ENCODE peak calls at places on chromosomes 5 and 9, in eight cellular contexts. Q is PC-3, V is HepG2, F is HCT116, W is GM23338, M is K562, P is GM23248, R is OCI-LY7. O is an unnamed sample.

GRCh38 chr5:96483878-96484277 is 50.8 kb upstream of the PCSK1 start:
- DNase-seq in Q (peak), V (peak), F (peak), W (peak), M (peak), P (peak), R (peak), O (peak)

GRCh38 chr5:38697013-38697412 is 140.6 kb upstream of the LIFR start:
- DNase-seq in Q (no peak), V (peak), F (no peak), W (peak), M (no peak), P (peak), R (no peak), O (no peak)

GRCh38 chr5:143302344-143302743 is 101.1 kb downstream of the NR3C1 start:
- DNase-seq in Q (peak), V (no peak), F (no peak), W (no peak), M (no peak), P (peak), R (no peak), O (no peak)

GRCh38 chr9:3856592-3856991 is 330.8 kb upstream of the RFX3 start:
- DNase-seq in Q (peak), V (no peak), F (no peak), W (no peak), M (no peak), P (peak), R (no peak), O (no peak)

GRCh38 chr5:93890657-93891056 is 149.3 kb upstream of the POU5F2 start:
- DNase-seq in Q (no peak), V (no peak), F (no peak), W (peak), M (no peak), P (peak), R (no peak), O (no peak)

GRCh38 chr5:54719384-54720306 is 202.1 kb downstream of the SNX18 start:
- DNase-seq in Q (peak), V (no peak), F (no peak), W (peak), M (no peak), P (peak), R (no peak), O (no peak)

GRCh38 chr5:108084105-108084504 is 297.8 kb downstream of the FBXL17 start:
- DNase-seq in Q (peak), V (no peak), F (no peak), W (no peak), M (no peak), P (no peak), R (no peak), O (no peak)

GRCh38 chr5:124692324-124692723 is 54.1 kb downstream of the ZNF608 start:
- DNase-seq in Q (no peak), V (no peak), F (no peak), W (no peak), M (no peak), P (peak), R (no peak), O (no peak)

GRCh38 chr9:134290603-134291451 is 35.4 kb upstream of the RXRA start:
- DNase-seq in Q (no peak), V (no peak), F (no peak), W (no peak), M (no peak), P (no peak), R (no peak), O (no peak)

GRCh38 chr9:94553029-94553938 is 1.6 kb upstream of the PCAT7 start:
- DNase-seq in Q (peak), V (peak), F (no peak), W (peak), M (no peak), P (no peak), R (peak), O (no peak)

GRCh38 chr5:158451203-158451982 is 592.4 kb upstream of the CLINT1 start:
- DNase-seq in Q (no peak), V (no peak), F (no peak), W (no peak), M (no peak), P (peak), R (no peak), O (no peak)

GRCh38 chr5:67353500-67353931 is 156.9 kb upstream of the CD180 start:
- DNase-seq in Q (no peak), V (no peak), F (no peak), W (no peak), M (no peak), P (no peak), R (no peak), O (no peak)
- H3K4me2 ChIP-seq in Q (no peak), V (no peak), F (no peak), W (peak), M (no peak), P (no peak), R (no peak), O (no peak)

DNA sequence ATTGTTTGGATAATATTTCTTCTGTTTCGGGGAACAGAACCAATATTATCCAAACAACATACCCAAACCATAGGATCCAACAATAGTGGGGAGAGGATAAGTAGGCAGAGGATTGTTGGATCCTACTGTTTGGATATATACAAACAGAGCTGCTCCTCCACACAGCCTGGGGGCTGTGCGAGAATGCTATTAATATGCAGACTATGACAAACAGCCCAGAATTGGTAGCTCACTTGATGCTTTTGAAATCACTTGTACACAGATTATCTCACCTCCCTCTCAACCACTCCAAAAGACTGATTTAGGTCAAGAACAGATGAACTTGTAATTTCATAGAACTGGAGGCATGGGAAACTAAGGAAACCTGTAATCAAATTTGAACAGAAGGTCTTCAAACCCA is 24.4 kb upstream of the MLANA start:
- DNase-seq in Q (no peak), V (no peak), F (no peak), W (no peak), M (no peak), P (no peak), R (no peak), O (no peak)
- H3K4me3 ChIP-seq in Q (no peak), V (no peak), F (no peak), W (no peak), M (no peak), P (no peak), R (no peak), O (no peak)

GRCh38 chr5:141413540-141414069 is 818 bp downstream of the PCDHGA10 start:
- DNase-seq in Q (no peak), V (no peak), F (peak), W (no peak), M (no peak), P (no peak), R (no peak), O (no peak)
- H3K4me2 ChIP-seq in Q (no peak), V (no peak), F (peak), W (peak), M (peak), P (peak), R (peak), O (peak)

DNA sequence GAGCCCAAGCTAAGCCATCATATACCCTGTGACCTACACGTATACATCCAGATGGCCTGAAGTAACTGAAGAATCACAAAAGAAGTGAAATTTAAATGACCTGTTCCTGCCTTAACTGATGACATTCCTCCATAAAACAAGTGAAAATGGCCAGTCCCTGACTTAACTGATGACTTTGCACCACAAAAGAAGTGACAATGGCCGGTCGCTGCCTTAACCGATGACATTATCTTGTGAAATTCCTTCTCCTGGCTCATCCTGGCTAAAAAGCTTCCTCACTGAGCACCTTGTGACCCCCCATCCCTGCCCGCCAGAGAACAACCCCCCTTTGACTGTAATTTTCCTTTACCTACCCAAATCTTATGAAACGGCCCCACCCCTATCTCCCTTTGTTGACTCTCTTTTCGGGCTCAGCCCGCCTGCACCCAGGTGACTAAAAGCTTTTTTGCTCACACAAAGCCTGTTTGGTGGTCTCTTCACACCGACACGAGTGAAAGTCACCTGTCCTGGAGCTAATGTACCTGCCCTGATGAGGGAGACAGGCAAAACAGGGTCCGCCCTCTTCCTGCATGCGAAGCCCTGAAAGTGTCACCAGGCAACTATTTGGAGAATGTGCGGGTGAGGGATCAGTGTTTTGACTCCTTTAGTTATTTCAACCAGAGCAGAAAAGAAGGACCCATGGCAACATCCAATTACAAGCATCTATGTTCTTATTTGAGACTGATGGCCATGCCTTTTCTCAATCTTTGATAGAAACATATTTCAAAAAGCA is 266.1 kb downstream of the SMARCA2 start:
- DNase-seq in Q (peak), V (no peak), F (no peak), W (peak), M (no peak), P (no peak), R (no peak), O (no peak)
- H3K4me3 ChIP-seq in Q (no peak), V (no peak), F (no peak), W (no peak), M (no peak), P (no peak), R (no peak), O (no peak)

DNA sequence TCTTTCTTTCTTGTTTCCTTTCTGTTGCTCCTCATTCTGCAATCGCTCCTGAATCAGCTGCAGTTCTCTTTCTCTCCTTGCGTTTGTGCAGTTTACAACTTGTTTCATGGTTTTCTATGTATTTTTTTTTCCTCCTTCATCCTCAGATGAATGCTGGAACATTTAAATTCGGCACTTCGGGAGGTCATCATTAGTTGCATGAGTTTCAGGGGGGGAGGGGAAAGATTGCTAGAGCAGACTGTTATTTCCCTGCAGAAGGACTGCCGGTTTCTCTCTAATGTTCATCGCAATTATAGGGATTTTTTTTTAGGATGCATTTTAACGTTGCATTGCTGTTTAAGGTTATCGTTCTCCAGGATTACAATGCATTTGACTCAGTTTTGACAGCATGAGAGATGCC is 1311.9 kb upstream of the WWC1 start:
- DNase-seq in Q (no peak), V (no peak), F (no peak), W (peak), M (no peak), P (no peak), R (no peak), O (no peak)
- H3K4me2 ChIP-seq in Q (peak), V (peak), F (no peak), W (peak), M (no peak), P (peak), R (no peak), O (no peak)

GRCh38 chr5:76083555-76084495 is 642 bp downstream of the SV2C start:
- DNase-seq in Q (no peak), V (no peak), F (no peak), W (peak), M (no peak), P (peak), R (no peak), O (peak)
- H3K4me3 ChIP-seq in Q (peak), V (no peak), F (no peak), W (peak), M (no peak), P (peak), R (no peak), O (peak)